ENCODE peak calls at places on chromosomes 13 and 19, in nine cellular contexts. One of them, this sample, is unnamed.

GRCh38 chr13:46531953-46532352 is 21.0 kb upstream of the LRCH1 start:
- DNase-seq in upper lobe of right lung: no peak
- DNase-seq in astrocyte: no peak
- DNase-seq in prostate gland: no peak
- DNase-seq in stomach: no peak
- DNase-seq in left ventricle myocardium inferior: no peak
- DNase-seq in cardiac muscle cell: no peak
- DNase-seq in right cardiac atrium: no peak
- DNase-seq in adrenal gland: no peak
- DNase-seq in this sample: no peak

GRCh38 chr19:56253737-56254136 is 18.8 kb upstream of the EDDM13 start:
- DNase-seq in stomach: no peak
- DNase-seq in upper lobe of right lung: no peak
- DNase-seq in right cardiac atrium: no peak
- DNase-seq in cardiac muscle cell: peak; percentile 26
- DNase-seq in prostate gland: peak; percentile 19
- DNase-seq in astrocyte: peak; percentile 45
- DNase-seq in adrenal gland: no peak
- DNase-seq in left ventricle myocardium inferior: no peak
- DNase-seq in this sample: no peak

GRCh38 chr19:42170715-42171114 is 38.5 kb upstream of the POU2F2 start:
- DNase-seq in cardiac muscle cell: no peak
- DNase-seq in adrenal gland: no peak
- DNase-seq in stomach: no peak
- DNase-seq in astrocyte: no peak
- DNase-seq in left ventricle myocardium inferior: no peak
- DNase-seq in right cardiac atrium: no peak
- DNase-seq in upper lobe of right lung: no peak
- DNase-seq in prostate gland: no peak
- DNase-seq in this sample: no peak

GRCh38 chr13:43448605-43449004 is 338.2 kb downstream of the ENOX1 start:
- DNase-seq in prostate gland: no peak
- DNase-seq in cardiac muscle cell: no peak
- DNase-seq in left ventricle myocardium inferior: no peak
- DNase-seq in right cardiac atrium: no peak
- DNase-seq in adrenal gland: no peak
- DNase-seq in stomach: no peak
- DNase-seq in astrocyte: peak; percentile 4
- DNase-seq in upper lobe of right lung: no peak
- DNase-seq in this sample: no peak

GRCh38 chr13:99575376-99575775 is 74.1 kb downstream of the TM9SF2 start:
- DNase-seq in adrenal gland: no peak
- DNase-seq in left ventricle myocardium inferior: no peak
- DNase-seq in upper lobe of right lung: no peak
- DNase-seq in cardiac muscle cell: no peak
- DNase-seq in stomach: no peak
- DNase-seq in right cardiac atrium: no peak
- DNase-seq in prostate gland: no peak
- DNase-seq in astrocyte: no peak
- DNase-seq in this sample: no peak

GRCh38 chr19:2199215-2199614 is 35.5 kb downstream of the DOT1L start:
- DNase-seq in stomach: no peak
- DNase-seq in cardiac muscle cell: peak; percentile 49
- DNase-seq in left ventricle myocardium inferior: no peak
- DNase-seq in adrenal gland: no peak
- DNase-seq in right cardiac atrium: no peak
- DNase-seq in prostate gland: no peak
- DNase-seq in astrocyte: no peak
- DNase-seq in upper lobe of right lung: no peak
- DNase-seq in this sample: no peak

GRCh38 chr13:42354246-42355117 is 82.5 kb downstream of the AKAP11 start:
- DNase-seq in cardiac muscle cell: peak; percentile 33
- DNase-seq in astrocyte: peak; percentile 91
- DNase-seq in stomach: no peak
- DNase-seq in upper lobe of right lung: no peak
- DNase-seq in adrenal gland: no peak
- DNase-seq in prostate gland: no peak
- DNase-seq in right cardiac atrium: no peak
- DNase-seq in left ventricle myocardium inferior: no peak
- DNase-seq in this sample: no peak

GRCh38 chr19:2294377-2295335 is 12.7 kb upstream of the PEAK3 start:
- DNase-seq in adrenal gland: no peak
- DNase-seq in stomach: no peak
- DNase-seq in astrocyte: peak; percentile 47
- DNase-seq in cardiac muscle cell: no peak
- DNase-seq in upper lobe of right lung: no peak
- DNase-seq in prostate gland: no peak
- DNase-seq in right cardiac atrium: no peak
- DNase-seq in left ventricle myocardium inferior: no peak
- DNase-seq in this sample: no peak

GRCh38 chr13:105969761-105970160 is 565.7 kb downstream of the EFNB2 start:
- DNase-seq in prostate gland: no peak
- DNase-seq in cardiac muscle cell: no peak
- DNase-seq in upper lobe of right lung: no peak
- DNase-seq in astrocyte: peak; percentile 51
- DNase-seq in adrenal gland: no peak
- DNase-seq in left ventricle myocardium inferior: no peak
- DNase-seq in stomach: no peak
- DNase-seq in right cardiac atrium: no peak
- DNase-seq in this sample: no peak

GRCh38 chr13:36814465-36814864 is 4.6 kb upstream of the RFXAP start:
- DNase-seq in upper lobe of right lung: no peak
- DNase-seq in adrenal gland: no peak
- DNase-seq in prostate gland: no peak
- DNase-seq in astrocyte: no peak
- DNase-seq in cardiac muscle cell: peak; percentile 21
- DNase-seq in left ventricle myocardium inferior: no peak
- DNase-seq in stomach: no peak
- DNase-seq in right cardiac atrium: no peak
- DNase-seq in this sample: no peak

DNA sequence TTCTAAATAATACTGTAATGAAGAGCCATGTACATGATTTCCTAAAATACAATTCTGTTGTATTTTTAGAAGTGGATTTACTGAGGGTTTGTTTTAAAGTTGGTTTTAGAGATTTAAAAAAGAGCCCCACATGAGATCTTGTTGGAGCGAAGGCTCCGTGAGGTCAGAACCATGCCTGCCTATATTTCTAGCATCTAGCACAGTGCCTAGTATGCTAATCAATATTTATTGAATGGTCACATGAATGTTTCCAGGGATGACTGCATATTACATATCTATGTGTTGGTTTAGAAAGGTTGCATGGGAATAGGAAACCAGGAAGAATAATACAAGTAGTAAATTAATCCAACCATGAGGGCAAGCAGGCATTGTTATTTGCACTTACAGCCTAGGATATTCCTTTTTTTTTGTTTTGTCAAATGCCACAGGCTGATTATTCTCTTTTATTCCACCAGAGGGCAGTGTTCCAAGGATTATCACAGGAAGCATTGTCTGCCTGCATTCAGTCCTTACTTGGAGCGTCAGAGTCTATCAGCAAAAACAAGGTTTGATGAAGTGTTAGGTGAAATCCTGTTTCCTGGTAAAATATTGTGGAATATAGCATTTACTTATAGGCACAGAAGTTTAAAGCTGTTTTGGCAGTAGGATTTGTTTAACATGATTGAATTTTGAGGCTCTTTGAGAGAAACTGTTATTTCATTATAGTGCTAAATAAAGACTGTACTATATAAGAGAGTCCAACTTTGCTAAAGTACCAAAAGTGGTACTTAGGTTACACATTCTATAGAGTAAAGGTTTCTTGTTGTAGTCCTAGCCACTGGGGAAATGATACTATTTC is 46.8 kb downstream of the COG3 start:
- DNase-seq in stomach: no peak
- DNase-seq in left ventricle myocardium inferior: no peak
- DNase-seq in adrenal gland: peak; percentile 44
- DNase-seq in cardiac muscle cell: peak; percentile 78
- DNase-seq in upper lobe of right lung: no peak
- DNase-seq in right cardiac atrium: no peak
- DNase-seq in astrocyte: peak; percentile 34
- DNase-seq in prostate gland: peak; percentile 34
- DNase-seq in this sample: peak; percentile 50
- H3K27ac ChIP-seq in stomach: no peak overlapping the region
- H3K27ac ChIP-seq in left ventricle myocardium inferior: no peak overlapping the region
- H3K27ac ChIP-seq in adrenal gland: no peak overlapping the region
- H3K27ac ChIP-seq in cardiac muscle cell: no peak overlapping the region
- H3K27ac ChIP-seq in upper lobe of right lung: peak overlapping the region; percentile 33
- H3K27ac ChIP-seq in right cardiac atrium: no peak overlapping the region
- H3K27ac ChIP-seq in astrocyte: peak overlapping the region; percentile 41
- H3K27ac ChIP-seq in prostate gland: no peak overlapping the region
- H3K27ac ChIP-seq in this sample: no peak overlapping the region

DNA sequence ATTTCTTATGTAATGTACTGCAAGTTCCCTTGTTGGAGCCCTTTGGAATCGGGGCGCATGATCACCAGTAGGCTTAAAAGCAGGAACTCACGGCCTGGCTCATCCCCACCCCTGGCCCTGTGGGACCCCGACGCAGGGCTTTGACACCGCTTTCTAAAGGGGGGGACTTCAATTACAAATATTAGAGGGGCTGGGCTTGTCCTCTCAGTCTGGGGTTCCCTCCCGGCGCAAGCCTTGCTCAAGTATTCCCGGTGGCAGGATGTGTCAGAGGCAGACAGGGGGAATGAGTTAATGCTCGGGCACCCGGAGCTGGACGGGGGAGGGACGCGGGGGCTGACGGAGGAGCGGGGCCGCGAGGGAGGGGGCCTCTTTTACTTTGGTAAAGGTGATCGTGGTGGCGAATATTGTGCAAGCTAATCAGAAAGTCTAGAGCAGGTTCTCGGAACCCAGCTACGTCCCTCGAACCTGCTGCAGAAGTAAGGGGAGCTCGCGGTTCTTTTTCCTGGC is 1.2 kb downstream of the FGF14 start:
- DNase-seq in upper lobe of right lung: peak; percentile 64
- DNase-seq in prostate gland: no peak
- DNase-seq in left ventricle myocardium inferior: peak; percentile 16
- DNase-seq in astrocyte: no peak
- DNase-seq in adrenal gland: no peak
- DNase-seq in stomach: no peak
- DNase-seq in right cardiac atrium: peak; percentile 66
- DNase-seq in cardiac muscle cell: no peak
- DNase-seq in this sample: no peak
- H3K4me3 ChIP-seq in upper lobe of right lung: peak overlapping the region; percentile 55
- H3K4me3 ChIP-seq in prostate gland: peak overlapping the region; percentile 4
- H3K4me3 ChIP-seq in left ventricle myocardium inferior: peak overlapping the region; percentile 74
- H3K4me3 ChIP-seq in astrocyte: peak overlapping the region; percentile 52
- H3K4me3 ChIP-seq in adrenal gland: no peak overlapping the region
- H3K4me3 ChIP-seq in stomach: peak overlapping the region; percentile 60
- H3K4me3 ChIP-seq in right cardiac atrium: peak overlapping the region; percentile 68
- H3K4me3 ChIP-seq in cardiac muscle cell: peak overlapping the region; percentile 22
- H3K4me3 ChIP-seq in this sample: peak overlapping the region; percentile 66

DNA sequence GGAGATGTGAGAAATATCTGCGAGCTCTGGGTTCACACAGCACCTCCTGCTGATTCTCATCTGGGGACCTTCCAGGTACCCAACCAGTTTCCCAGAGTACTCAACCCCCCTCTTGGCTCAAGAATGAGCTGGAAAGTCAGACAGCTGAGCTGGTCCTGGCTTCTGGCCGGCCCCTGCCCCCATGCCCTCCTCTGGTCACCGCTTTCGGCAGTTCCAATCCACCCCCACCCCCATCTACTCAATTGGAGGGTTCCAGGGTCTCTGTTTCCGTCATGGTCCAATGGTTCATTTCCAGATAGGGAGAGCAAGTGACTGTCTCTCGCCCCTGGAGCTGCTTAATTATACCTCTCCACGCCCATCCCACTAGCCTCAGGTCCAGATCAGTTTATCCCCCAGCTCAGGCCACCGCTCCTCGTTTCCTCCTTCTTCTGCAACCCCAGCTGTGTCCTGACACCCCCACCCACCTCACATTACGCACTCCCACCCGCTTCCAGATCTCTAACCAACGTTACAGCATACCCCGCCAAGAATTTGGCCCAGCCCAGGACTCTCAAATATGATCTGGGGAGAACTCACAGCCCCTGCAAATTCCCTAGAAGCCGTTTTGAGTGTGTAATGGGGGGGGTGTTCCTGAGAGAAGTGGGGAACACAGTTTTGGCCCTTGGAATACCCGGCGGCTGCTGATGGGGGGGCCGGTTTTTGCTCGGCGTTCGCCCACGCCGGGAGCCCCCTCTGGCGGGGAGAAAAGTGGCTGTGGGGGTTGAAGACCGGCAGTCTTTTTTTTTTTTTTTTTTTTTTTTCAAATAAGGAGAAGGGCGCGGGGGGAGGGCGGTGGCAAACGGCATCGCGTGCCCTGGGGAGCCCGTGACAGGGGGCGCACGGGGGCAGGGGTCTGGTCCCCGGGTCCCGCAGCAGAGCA is 1.8 kb upstream of the PDE4A start:
- DNase-seq in upper lobe of right lung: no peak
- DNase-seq in cardiac muscle cell: peak; percentile 30
- DNase-seq in astrocyte: no peak
- DNase-seq in prostate gland: no peak
- DNase-seq in stomach: no peak
- DNase-seq in left ventricle myocardium inferior: no peak
- DNase-seq in right cardiac atrium: no peak
- DNase-seq in adrenal gland: no peak
- DNase-seq in this sample: no peak
- H3K27me3 ChIP-seq in upper lobe of right lung: peaks cover 57% of the 10 kb centered on the region
- H3K27me3 ChIP-seq in cardiac muscle cell: peaks cover 69% of the 10 kb centered on the region
- H3K27me3 ChIP-seq in astrocyte: peaks cover 22% of the 10 kb centered on the region
- H3K27me3 ChIP-seq in prostate gland: peaks cover 30% of the 10 kb centered on the region
- H3K27me3 ChIP-seq in stomach: peaks cover 81% of the 10 kb centered on the region
- H3K27me3 ChIP-seq in left ventricle myocardium inferior: peaks cover 76% of the 10 kb centered on the region
- H3K27me3 ChIP-seq in right cardiac atrium: no peaks in the 10 kb centered on the region
- H3K27me3 ChIP-seq in adrenal gland: peaks cover 50% of the 10 kb centered on the region
- H3K27me3 ChIP-seq in this sample: peaks cover 32% of the 10 kb centered on the region

GRCh38 chr13:40993119-40993518 is 26.0 kb downstream of the ELF1 start:
- DNase-seq in astrocyte: peak; percentile 11
- DNase-seq in cardiac muscle cell: no peak
- DNase-seq in prostate gland: no peak
- DNase-seq in stomach: no peak
- DNase-seq in upper lobe of right lung: no peak
- DNase-seq in left ventricle myocardium inferior: no peak
- DNase-seq in adrenal gland: no peak
- DNase-seq in right cardiac atrium: no peak
- DNase-seq in this sample: no peak

GRCh38 chr13:40995997-40996396 is 23.1 kb downstream of the ELF1 start:
- DNase-seq in left ventricle myocardium inferior: no peak
- DNase-seq in astrocyte: no peak
- DNase-seq in upper lobe of right lung: no peak
- DNase-seq in right cardiac atrium: no peak
- DNase-seq in adrenal gland: no peak
- DNase-seq in prostate gland: no peak
- DNase-seq in stomach: no peak
- DNase-seq in cardiac muscle cell: no peak
- DNase-seq in this sample: no peak

GRCh38 chr13:40994581-40995230 is 24.4 kb downstream of the ELF1 start:
- DNase-seq in cardiac muscle cell: no peak
- DNase-seq in upper lobe of right lung: no peak
- DNase-seq in adrenal gland: no peak
- DNase-seq in stomach: no peak
- DNase-seq in prostate gland: no peak
- DNase-seq in left ventricle myocardium inferior: no peak
- DNase-seq in right cardiac atrium: no peak
- DNase-seq in astrocyte: no peak
- DNase-seq in this sample: no peak

GRCh38 chr13:40993987-40994386 is 25.1 kb downstream of the ELF1 start:
- DNase-seq in left ventricle myocardium inferior: no peak
- DNase-seq in upper lobe of right lung: no peak
- DNase-seq in prostate gland: peak; percentile 84
- DNase-seq in astrocyte: no peak
- DNase-seq in stomach: peak; percentile 45
- DNase-seq in adrenal gland: no peak
- DNase-seq in right cardiac atrium: no peak
- DNase-seq in cardiac muscle cell: no peak
- DNase-seq in this sample: peak; percentile 20

GRCh38 chr13:40992678-40993077 is 26.4 kb downstream of the ELF1 start:
- DNase-seq in upper lobe of right lung: no peak
- DNase-seq in right cardiac atrium: no peak
- DNase-seq in astrocyte: no peak
- DNase-seq in adrenal gland: no peak
- DNase-seq in stomach: no peak
- DNase-seq in left ventricle myocardium inferior: no peak
- DNase-seq in prostate gland: no peak
- DNase-seq in cardiac muscle cell: no peak
- DNase-seq in this sample: no peak
- H3K27ac ChIP-seq in upper lobe of right lung: peak overlapping the region; percentile 63
- H3K27ac ChIP-seq in right cardiac atrium: no peak overlapping the region
- H3K27ac ChIP-seq in astrocyte: no peak overlapping the region
- H3K27ac ChIP-seq in adrenal gland: no peak overlapping the region
- H3K27ac ChIP-seq in stomach: peak overlapping the region; percentile 74
- H3K27ac ChIP-seq in left ventricle myocardium inferior: no peak overlapping the region
- H3K27ac ChIP-seq in prostate gland: peak overlapping the region; percentile 83
- H3K27ac ChIP-seq in cardiac muscle cell: peak overlapping the region; percentile 22
- H3K27ac ChIP-seq in this sample: no peak overlapping the region

This sample was measured in iPS DF 6.9.